ENCODE peak calls at places on chromosomes 7 and 10, in seven cellular contexts. M is DND-41, R is psoas muscle, F is OCI-LY7, C is progenitor cell of endocrine pancreas, Z is neural progenitor cell, K is PC-9. O is an unnamed sample.

GRCh38 chr7:66640802-66641525 is 12.3 kb downstream of the KCTD7 start:
- DNase-seq in M (no peak), R (no peak), F (no peak), C (no peak), Z (no peak), K (no peak), O (no peak)

GRCh38 chr10:104127411-104127810 is 5.4 kb downstream of the SFR1 start:
- DNase-seq in M (peak), R (no peak), F (peak), C (no peak), Z (peak), K (no peak), O (no peak)

GRCh38 chr7:153370092-153370491 is 610.5 kb downstream of the ACTR3B start:
- DNase-seq in M (no peak), R (no peak), F (no peak), C (no peak), Z (peak), K (no peak), O (no peak)

GRCh38 chr7:116630932-116631449 is 41.0 kb upstream of the MET start:
- DNase-seq in M (no peak), R (peak), F (no peak), C (no peak), Z (peak), K (no peak), O (no peak)

GRCh38 chr10:122140941-122141623 is 130.0 kb upstream of the BTBD16 start:
- DNase-seq in M (peak), R (peak), F (no peak), C (no peak), Z (no peak), K (peak), O (no peak)

GRCh38 chr10:93068411-93069244 is 5.1 kb upstream of the CYP26A1 start:
- DNase-seq in M (no peak), R (no peak), F (no peak), C (no peak), Z (peak), K (no peak), O (no peak)

GRCh38 chr10:87605656-87606308 is 53.9 kb upstream of the PAPSS2 start:
- DNase-seq in M (no peak), R (no peak), F (no peak), C (no peak), Z (peak), K (no peak), O (no peak)

GRCh38 chr10:44752451-44753441 is 158.4 kb upstream of the TMEM72 start:
- DNase-seq in M (no peak), R (no peak), F (no peak), C (no peak), Z (no peak), K (no peak), O (no peak)

GRCh38 chr7:27095897-27096755 is at the start of gene HOXA1:
- DNase-seq in M (no peak), R (peak), F (peak), C (peak), Z (peak), K (no peak), O (peak)

GRCh38 chr7:20316706-20317105 is 14.0 kb upstream of the ITGB8 start:
- DNase-seq in M (no peak), R (no peak), F (no peak), C (no peak), Z (no peak), K (no peak), O (no peak)

DNA sequence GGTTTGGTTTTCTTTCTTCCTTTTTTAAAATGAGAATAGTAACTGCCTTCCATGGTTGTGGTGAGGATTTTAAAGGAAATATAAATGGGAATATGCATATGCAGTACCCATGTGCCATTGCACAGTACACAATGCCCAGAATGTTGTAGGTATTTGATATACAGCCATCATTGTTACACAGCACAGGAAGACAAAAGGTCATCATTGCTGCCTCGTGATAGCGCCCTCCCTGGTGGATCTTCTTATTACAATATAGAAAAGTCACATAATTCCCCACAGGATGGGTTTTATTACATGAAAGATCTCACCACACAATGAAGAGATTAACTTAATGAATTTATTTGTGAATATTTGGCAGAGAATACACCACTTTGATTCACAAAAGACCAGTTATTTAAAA is 76.5 kb downstream of the PPP1R17 start:
- DNase-seq in M (no peak), R (no peak), F (no peak), C (no peak), Z (no peak), K (no peak), O (no peak)
- TF ChIP-seq CTCF in M (peak), R (no peak), F (peak), C (peak), Z (peak), K (peak), O (peak)

DNA sequence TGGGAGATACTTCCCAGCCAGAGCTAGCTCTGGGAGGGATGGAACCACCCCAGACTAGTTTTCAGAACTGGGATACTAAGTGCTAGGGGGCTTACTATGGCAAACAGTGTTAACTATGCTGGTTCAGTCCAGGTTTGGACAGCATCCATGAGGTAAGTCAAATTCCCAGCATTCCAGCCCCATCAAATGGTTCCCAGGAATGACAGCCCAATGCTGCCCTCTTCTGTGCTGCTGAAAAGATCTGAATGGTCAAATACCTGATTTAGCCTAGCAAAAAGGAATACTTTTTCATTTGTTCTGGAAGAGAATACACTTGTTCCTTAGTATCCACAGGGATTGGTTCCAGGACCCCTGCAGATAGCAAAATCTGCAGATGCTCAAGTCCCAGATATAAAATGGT is 141.8 kb upstream of the CCDC6 start:
- DNase-seq in M (no peak), R (no peak), F (no peak), C (no peak), Z (peak), K (peak), O (peak)
- TF ChIP-seq CTCF in M (no peak), R (no peak), F (peak), C (peak), Z (peak), K (peak), O (peak)

DNA sequence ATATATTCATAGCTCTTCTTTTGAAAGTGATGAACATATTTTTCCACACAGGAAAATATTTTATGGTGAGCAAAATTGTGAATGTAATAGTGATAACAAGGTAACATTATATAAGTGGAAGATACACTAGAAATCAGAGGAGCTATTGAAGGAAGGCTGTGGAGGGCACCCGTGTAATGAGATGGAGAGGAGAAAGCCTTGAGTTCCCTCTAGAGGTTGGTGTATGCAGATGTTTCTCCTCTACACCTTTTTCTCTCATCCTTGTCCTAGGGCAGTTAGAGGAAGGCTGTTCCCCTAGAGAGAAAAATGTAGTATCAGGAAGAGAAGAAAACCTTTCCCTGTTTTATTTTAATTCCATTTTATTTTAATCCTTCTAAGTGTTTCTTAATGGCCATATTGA is 54.6 kb upstream of the NRG3 start:
- DNase-seq in M (no peak), R (no peak), F (no peak), C (no peak), Z (peak), K (no peak), O (no peak)
- TF ChIP-seq CTCF in M (no peak), R (no peak), F (peak), C (peak), Z (peak), K (no peak), O (no peak)

GRCh38 chr10:73065441-73065840 is 31.2 kb downstream of the P4HA1 start:
- DNase-seq in M (no peak), R (no peak), F (no peak), C (no peak), Z (no peak), K (no peak), O (no peak)

GRCh38 chr10:73060173-73060572 is 36.5 kb downstream of the P4HA1 start:
- DNase-seq in M (no peak), R (no peak), F (no peak), C (no peak), Z (no peak), K (no peak), O (no peak)

GRCh38 chr10:73058057-73058591 is 38.5 kb downstream of the P4HA1 start:
- DNase-seq in M (no peak), R (no peak), F (no peak), C (no peak), Z (no peak), K (no peak), O (no peak)

GRCh38 chr10:73061743-73062142 is 34.9 kb downstream of the P4HA1 start:
- DNase-seq in M (no peak), R (no peak), F (no peak), C (no peak), Z (no peak), K (no peak), O (no peak)

DNA sequence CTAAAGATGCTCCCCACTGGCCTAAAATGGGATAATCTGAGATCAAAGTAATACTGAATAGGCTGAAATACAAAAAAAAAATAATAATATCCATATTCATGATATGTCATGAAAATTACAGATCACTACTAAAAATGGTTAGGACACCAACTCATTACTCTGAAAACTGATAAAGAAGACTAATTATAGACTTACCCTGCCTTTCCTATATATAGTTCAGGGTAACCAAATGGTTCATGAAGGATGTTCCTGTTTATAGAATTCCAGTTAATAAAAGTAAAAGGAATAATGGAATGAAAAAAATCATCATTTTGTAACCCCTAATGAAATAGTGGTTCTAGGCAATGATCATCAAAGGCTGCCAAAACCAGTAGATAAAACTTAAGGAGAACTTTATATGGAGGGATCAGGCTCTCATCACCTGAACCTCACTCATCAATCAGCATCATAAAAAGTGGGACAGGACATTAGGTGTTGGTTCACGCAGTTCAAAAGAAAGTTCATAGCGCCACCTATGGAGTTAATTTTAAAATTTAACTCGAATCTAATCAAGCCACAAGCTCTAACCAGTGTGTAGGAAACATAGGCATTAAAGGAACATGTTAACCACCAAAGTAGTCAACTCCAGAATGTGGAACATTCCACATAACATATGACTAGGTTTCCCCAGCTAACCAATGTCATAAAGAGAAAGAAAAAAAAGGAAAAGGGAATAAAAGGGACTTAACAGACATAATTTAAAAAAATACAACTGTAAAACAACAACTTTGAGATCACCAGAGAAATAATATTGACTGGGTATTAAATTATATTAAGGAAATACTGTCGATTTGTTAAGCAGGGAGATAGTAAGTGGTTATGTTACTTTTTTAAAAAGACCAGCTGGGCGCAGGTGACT is 35.7 kb downstream of the P4HA1 start:
- DNase-seq in M (no peak), R (no peak), F (peak), C (no peak), Z (peak), K (no peak), O (no peak)
- TF ChIP-seq CTCF in M (peak), R (peak), F (peak), C (peak), Z (peak), K (peak), O (no peak)

GRCh38 chr7:82443801-82444219 is 233 bp upstream of the CACNA2D1 start:
- DNase-seq in M (no peak), R (peak), F (no peak), C (no peak), Z (peak), K (no peak), O (peak)

GRCh38 chr7:82443044-82443800 is at the start of gene CACNA2D1:
- DNase-seq in M (no peak), R (peak), F (no peak), C (peak), Z (peak), K (no peak), O (peak)

GRCh38 chr7:82442492-82443043 is 1.0 kb downstream of the CACNA2D1 start:
- DNase-seq in M (no peak), R (peak), F (no peak), C (no peak), Z (peak), K (no peak), O (peak)

GRCh38 chr7:82445226-82445625 is 1.6 kb upstream of the CACNA2D1 start:
- DNase-seq in M (no peak), R (no peak), F (no peak), C (no peak), Z (peak), K (no peak), O (no peak)

DNA sequence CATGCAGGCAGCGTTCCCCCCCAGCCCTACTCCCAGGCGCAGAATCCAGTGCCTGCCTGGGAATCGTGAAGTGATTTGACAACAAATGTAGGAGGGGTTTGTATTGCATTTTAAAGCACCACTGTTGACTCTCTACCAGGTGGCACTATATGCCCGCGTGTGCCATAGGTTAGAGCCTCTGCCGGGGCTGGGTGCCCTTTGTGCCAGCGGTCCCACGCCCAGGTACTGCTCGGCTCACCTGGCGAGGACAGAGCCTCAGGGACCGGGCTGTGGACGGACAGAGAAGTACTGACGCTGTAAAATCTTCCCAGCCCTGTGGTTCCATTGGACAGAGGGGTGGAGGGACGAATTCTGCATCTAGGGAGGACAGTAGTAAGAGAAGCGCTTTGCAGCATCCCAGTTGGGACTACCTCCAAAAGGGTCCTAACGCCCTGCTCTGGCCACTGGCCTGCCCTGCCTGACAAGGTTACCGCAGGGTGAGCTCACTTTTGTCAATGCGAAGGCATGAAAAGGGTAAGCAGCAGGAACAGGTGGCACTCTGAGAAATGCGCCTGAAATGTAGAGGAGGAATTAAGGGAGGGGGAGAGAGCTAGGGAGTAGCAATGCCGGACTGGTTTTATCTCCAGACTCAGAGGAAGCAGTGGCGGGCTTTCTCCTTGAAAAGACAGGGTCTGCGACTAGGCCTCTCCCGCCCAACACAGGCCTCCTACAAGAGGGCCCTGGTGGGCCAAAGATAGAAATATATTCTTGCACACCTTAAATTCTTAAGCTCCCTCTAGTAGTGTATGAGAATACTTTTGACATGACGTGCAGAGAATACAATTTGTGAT is 858 bp upstream of the CACNA2D1 start:
- DNase-seq in M (no peak), R (no peak), F (no peak), C (no peak), Z (peak), K (peak), O (peak)
- TF ChIP-seq CTCF in M (no peak), R (no peak), F (no peak), C (no peak), Z (no peak), K (peak), O (no peak)

DNA sequence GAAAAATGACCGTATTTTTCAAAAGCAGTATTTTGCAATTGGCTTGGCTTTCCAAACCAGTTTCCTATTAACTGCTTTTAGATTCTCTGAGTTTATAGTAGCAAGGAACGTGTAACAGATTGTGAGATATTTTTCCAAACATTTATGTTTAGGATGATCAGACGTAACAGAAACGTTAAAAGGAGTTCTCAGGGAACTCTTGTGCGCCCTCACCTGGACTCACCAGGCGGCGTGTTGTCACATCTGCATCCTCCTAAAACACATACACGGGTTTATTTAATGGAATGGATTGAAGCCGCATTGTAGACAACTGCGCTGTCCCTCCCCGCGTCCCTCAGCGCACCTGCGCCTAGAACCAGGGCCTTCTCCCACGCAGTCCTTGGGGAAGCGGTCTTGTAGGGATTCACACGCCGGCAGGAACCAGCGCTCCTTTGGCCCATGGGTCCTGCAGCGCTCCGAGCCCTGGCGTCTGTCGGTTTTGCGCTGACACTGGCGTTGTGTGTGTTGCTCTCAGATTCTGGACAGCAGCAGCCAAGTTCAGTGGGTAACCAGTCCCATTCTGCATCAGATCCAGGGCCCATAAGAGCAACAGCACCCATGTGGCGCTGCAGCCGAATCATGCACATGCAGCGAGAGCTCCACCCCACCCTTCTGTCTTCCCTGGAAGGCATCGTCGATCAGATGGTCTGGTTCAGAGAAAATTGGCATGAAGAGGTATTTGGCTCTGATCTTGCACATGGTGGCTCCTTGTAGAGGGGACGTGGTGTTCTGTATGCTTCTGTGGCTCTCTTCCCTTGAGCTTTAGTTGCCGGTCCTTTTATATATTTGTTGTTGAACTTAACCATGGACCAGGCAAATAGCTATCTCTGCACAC is 114.9 kb downstream of the TRRAP start:
- DNase-seq in M (no peak), R (no peak), F (no peak), C (no peak), Z (no peak), K (no peak), O (no peak)
- TF ChIP-seq CTCF in M (peak), R (no peak), F (peak), C (peak), Z (peak), K (no peak), O (no peak)

GRCh38 chr7:42911482-42912447 is at the start of gene C7orf25:
- DNase-seq in M (peak), R (peak), F (peak), C (peak), Z (peak), K (peak), O (peak)
- TF ChIP-seq CTCF in M (no peak), R (peak), F (peak), C (no peak), Z (no peak), K (no peak), O (no peak)

DNA sequence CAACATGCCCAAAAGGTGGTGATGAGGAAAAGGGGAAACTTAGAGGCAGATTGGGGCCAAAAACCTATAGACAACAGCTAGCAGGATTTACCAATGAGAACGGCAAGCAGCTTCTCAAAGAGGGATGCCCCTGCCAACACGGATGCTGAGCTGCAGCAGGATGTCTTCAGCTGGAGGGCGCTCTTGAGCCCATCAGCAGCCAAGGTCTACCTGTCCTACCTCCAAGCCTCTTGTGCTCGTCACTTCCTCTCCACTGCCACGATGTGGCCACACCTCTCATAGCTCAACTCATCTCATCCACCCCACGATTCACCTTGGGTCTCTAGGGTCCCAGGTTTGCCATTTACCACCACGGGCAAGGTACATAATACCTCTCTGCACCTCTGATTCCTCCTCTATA is 36.5 kb downstream of the DLG5 start:
- DNase-seq in M (no peak), R (no peak), F (no peak), C (no peak), Z (no peak), K (no peak), O (no peak)
- TF ChIP-seq CTCF in M (peak), R (no peak), F (peak), C (peak), Z (peak), K (no peak), O (no peak)

O was measured in endothelial cell.